ENCODE peak calls at places on chromosomes 12 and 14, in six cellular contexts. J, W, K, D, E and Q are unnamed samples.

GRCh38 chr14:21039059-21039422 is 3.1 kb upstream of the RNASE7 start:
- DNase-seq in J (peak; percentile 43), W (peak; percentile 42), K (no peak), D (peak; percentile 82), E (no peak), Q (peak; percentile 77)

GRCh38 chr12:10406725-10407124 is 2.8 kb downstream of the KLRC4 start:
- DNase-seq in J (no peak), W (no peak), K (no peak), D (no peak), E (no peak), Q (no peak)

GRCh38 chr12:4918950-4919660 is 9.4 kb downstream of the KCNA1 start:
- DNase-seq in J (no peak), W (no peak), K (no peak), D (no peak), E (no peak), Q (no peak)

GRCh38 chr14:68140111-68140741 is 320.6 kb downstream of the RAD51B start:
- DNase-seq in J (peak; percentile 99), W (peak; percentile 98), K (peak; percentile 37), D (peak; percentile 95), E (no peak), Q (no peak)

GRCh38 chr14:22502007-22502406 is 87.0 kb downstream of the DAD1 start:
- DNase-seq in J (no peak), W (no peak), K (no peak), D (no peak), E (no peak), Q (no peak)

GRCh38 chr14:97218713-97219355 is 421.7 kb downstream of the VRK1 start:
- DNase-seq in J (no peak), W (no peak), K (peak; percentile 49), D (peak; percentile 78), E (peak; percentile 25), Q (peak; percentile 77)

GRCh38 chr12:110689601-110690430 is 901 bp upstream of the HVCN1 start:
- DNase-seq in J (no peak), W (no peak), K (no peak), D (peak; percentile 87), E (no peak), Q (peak; percentile 81)

GRCh38 chr14:50954811-50955372 is 10.6 kb upstream of the PYGL start:
- DNase-seq in J (peak; percentile 79), W (peak; percentile 67), K (no peak), D (peak; percentile 65), E (no peak), Q (no peak)

GRCh38 chr14:69351911-69352310 is 46.2 kb downstream of the ERH start:
- DNase-seq in J (no peak), W (no peak), K (no peak), D (no peak), E (no peak), Q (no peak)

GRCh38 chr12:96811083-96811482 is 96.0 kb upstream of the NEDD1 start:
- DNase-seq in J (peak; percentile 85), W (peak; percentile 76), K (no peak), D (peak; percentile 69), E (no peak), Q (no peak)

GRCh38 chr12:4274396-4274959 is 916 bp downstream of the CCND2 start:
- DNase-seq in J (no peak), W (peak; percentile 19), K (no peak), D (no peak), E (no peak), Q (peak; percentile 40)

GRCh38 chr12:115407036-115407435 is 723.1 kb upstream of the TBX3 start:
- DNase-seq in J (no peak), W (no peak), K (no peak), D (no peak), E (no peak), Q (no peak)

GRCh38 chr14:101082436-101083384 is 179.2 kb upstream of the RTL1 start:
- DNase-seq in J (no peak), W (no peak), K (no peak), D (no peak), E (no peak), Q (no peak)

GRCh38 chr12:119682635-119683340 is 14.9 kb downstream of the PRKAB1 start:
- DNase-seq in J (no peak), W (no peak), K (no peak), D (no peak), E (no peak), Q (no peak)

GRCh38 chr12:51391047-51391837 is at the start of gene GALNT6:
- DNase-seq in J (no peak), W (peak; percentile 50), K (peak; percentile 17), D (peak; percentile 86), E (peak; percentile 78), Q (peak; percentile 92)

GRCh38 chr14:75518625-75519024 is 3.6 kb upstream of the BATF start:
- DNase-seq in J (no peak), W (no peak), K (no peak), D (peak; percentile 80), E (no peak), Q (peak; percentile 71)

GRCh38 chr12:79420146-79420618 is 270.6 kb downstream of the PAWR start:
- DNase-seq in J (peak; percentile 95), W (peak; percentile 81), K (peak; percentile 21), D (peak; percentile 86), E (no peak), Q (no peak)

GRCh38 chr12:16939871-16940306 is 333.9 kb upstream of the LMO3 start:
- DNase-seq in J (peak; percentile 8), W (peak; percentile 32), K (peak; percentile 27), D (peak; percentile 95), E (peak; percentile 61), Q (peak; percentile 91)

GRCh38 chr12:97112161-97112560 is 205.1 kb downstream of the NEDD1 start:
- DNase-seq in J (no peak), W (no peak), K (no peak), D (no peak), E (no peak), Q (no peak)

GRCh38 chr12:53074999-53075370 is 4.2 kb downstream of the SPRYD3 start:
- DNase-seq in J (no peak), W (no peak), K (no peak), D (no peak), E (no peak), Q (no peak)

GRCh38 chr12:124007810-124008570 is 35.0 kb downstream of the ZNF664 start:
- DNase-seq in J (peak; percentile 75), W (peak; percentile 45), K (no peak), D (no peak), E (no peak), Q (no peak)

GRCh38 chr14:103334644-103335603 is 887 bp downstream of the EIF5 start:
- DNase-seq in J (peak; percentile 79), W (peak; percentile 67), K (peak; percentile 57), D (peak; percentile 63), E (no peak), Q (no peak)

GRCh38 chr12:6462234-6462995 is 8.1 kb downstream of the VAMP1 start:
- DNase-seq in J (no peak), W (no peak), K (no peak), D (no peak), E (no peak), Q (no peak)

GRCh38 chr12:9072481-9073038 is 43.2 kb downstream of the A2M start:
- DNase-seq in J (no peak), W (no peak), K (no peak), D (no peak), E (no peak), Q (no peak)

GRCh38 chr14:65949711-65950516 is 536.3 kb upstream of the CCDC196 start:
- DNase-seq in J (peak; percentile 12), W (no peak), K (no peak), D (peak; percentile 20), E (no peak), Q (no peak)

DNA sequence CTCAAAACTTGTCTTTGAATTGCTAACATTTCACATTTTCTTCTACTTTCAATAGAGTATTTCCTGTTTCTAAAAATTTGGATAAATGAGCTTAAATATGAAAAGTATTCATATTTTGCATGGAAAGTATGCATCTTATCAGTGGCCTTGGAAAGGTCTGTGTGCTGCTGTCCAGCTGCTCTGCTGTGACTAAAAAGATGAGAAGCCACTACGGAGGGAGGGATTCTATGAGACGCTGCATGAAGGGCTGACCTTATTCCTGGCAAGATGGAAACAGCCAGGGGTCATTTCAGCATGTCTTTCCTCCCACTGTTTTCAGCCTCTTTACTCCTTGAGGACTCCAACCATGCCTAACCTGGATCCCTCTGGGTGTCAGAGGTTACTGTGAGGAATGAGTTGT is 13.0 kb downstream of the PIWIL1 start:
- DNase-seq in J (no peak), W (no peak), K (no peak), D (no peak), E (no peak), Q (no peak)
- H2BK15ac ChIP-seq in J (no peak overlapping the region), W (no peak overlapping the region), K (no peak overlapping the region), D (no peak overlapping the region), E (no peak overlapping the region), Q (no peak overlapping the region)

DNA sequence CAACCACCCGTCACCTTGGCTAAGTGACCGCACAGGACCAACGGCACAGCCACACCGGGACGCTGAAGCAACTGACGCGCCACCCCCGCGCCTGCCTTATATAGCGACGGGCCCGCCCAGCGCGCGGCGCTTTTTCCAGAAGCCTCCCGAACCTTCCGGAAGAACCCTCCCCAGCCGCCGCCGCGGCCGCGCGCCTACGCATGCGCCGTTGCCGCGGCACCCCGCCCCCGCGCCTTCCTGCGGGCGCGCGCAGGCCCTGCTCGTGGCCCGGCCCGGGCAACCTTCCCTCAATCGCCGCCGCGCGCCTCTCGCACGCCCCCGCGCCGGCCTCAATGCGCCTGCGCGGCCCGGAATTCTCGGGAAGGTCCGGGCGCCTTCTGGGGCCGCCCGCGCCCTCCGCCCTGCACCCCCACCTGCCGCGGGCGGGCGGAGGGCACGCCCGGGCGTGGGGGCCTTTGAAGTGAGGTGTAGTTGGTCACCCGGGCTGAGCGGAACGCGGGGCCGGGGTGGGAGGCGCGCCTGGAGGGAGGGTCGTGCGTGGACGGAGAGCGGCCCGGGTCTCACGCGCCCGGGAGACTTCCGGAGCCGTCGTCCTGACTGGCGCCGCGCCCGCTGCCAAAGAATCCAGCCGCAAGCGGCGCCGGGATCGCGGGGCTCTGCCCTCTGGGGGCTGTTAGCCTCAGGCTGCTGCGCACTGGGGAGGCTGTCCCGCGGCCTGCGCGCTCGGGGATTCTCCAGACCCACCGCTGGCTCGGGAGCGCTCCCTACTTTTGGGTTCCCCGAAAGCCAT is at the start of gene HSP90AA1:
- DNase-seq in J (peak; percentile 88), W (peak; percentile 90), K (peak; percentile 95), D (peak; percentile 96), E (peak; percentile 73), Q (peak; percentile 90)
- H4K8ac ChIP-seq in J (peak within 1 kb of the TSS; percentile 94), W (peak within 1 kb of the TSS; percentile 99), K (no peak within 1 kb of the TSS), D (peak within 1 kb of the TSS; percentile 98), E (peak within 1 kb of the TSS; percentile 97), Q (no peak within 1 kb of the TSS)

GRCh38 chr14:61744239-61744638 is 18.0 kb upstream of the SNAPC1 start:
- DNase-seq in J (no peak), W (no peak), K (no peak), D (no peak), E (no peak), Q (no peak)
- H3K4me2 ChIP-seq in J (no peak overlapping the region), W (no peak overlapping the region), K (no peak overlapping the region), D (no peak overlapping the region), E (no peak overlapping the region), Q (no peak overlapping the region)

DNA sequence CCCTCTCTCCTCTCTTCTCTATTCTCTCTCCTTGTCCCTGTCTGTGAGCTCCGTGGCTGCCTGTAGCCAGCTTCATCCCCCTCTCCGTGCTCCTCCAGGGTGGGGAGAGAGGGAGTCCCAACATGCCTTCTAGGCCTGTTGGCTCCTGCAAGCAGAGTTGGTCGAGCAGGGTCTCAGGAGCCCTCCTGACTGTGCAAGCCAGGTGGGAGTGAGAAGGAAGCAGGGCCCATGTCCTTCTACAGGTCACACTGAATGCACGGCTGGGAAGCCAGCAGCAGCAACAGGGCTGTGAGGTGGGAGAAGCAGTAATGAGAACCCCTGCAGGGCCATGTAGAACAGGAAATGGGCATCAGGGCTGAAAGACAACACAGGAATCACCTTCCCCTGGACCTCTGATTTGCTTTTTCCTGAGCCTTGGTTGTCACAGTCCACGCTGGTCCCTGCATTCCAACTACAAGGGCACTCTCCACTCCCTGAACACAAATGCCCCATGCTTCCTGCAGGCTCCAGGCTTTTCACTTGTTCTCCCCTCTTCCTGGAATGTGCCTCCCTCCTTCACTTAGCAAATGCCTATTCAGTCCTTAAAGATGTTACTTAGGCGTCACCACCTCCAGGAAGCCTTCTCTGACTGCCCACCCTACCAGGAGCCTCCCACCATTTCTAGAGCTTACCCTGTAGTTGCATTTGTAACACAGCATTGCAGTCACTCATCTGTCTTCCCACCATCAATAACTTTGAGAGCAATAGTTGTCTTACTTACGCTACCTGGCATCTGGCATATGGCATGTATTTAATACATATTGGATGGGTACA is 51.2 kb downstream of the TSPAN11 start:
- DNase-seq in J (no peak), W (no peak), K (no peak), D (peak; percentile 57), E (no peak), Q (no peak)
- H2BK15ac ChIP-seq in J (no peak overlapping the region), W (no peak overlapping the region), K (no peak overlapping the region), D (no peak overlapping the region), E (peak overlapping the region; percentile 14), Q (no peak overlapping the region)